ENCODE peak calls at places on chromosomes 4 and X, in nine cellular contexts. K, J, Y, L, A, H, D, N and B are unnamed samples.
A peak's percentile ranks its signal among the peaks of the same experiment; 100 is the strongest.

GRCh38 chrX:52979993-52980392 is 21.7 kb upstream of the FAM156A start:
- DNase-seq in N (no peak), J (no peak), L (no peak), D (no peak), H (no peak), Y (no peak), K (no peak), A (no peak), B (no peak)

GRCh38 chrX:130682990-130683389 is 220.0 kb downstream of the ENOX2 start:
- DNase-seq in D (no peak), Y (no peak), H (peak; percentile 59), N (no peak), L (no peak), K (no peak), A (no peak), J (no peak), B (no peak)

GRCh38 chrX:154402622-154403127 is 4.5 kb downstream of the RPL10 start:
- DNase-seq in H (no peak), Y (peak; percentile 5), J (no peak), L (no peak), K (no peak), A (no peak), D (no peak), N (no peak), B (no peak)

GRCh38 chr4:69818060-69818639 is 41.8 kb downstream of the SULT1E1 start:
- DNase-seq in J (no peak), N (no peak), A (no peak), H (no peak), Y (no peak), K (no peak), D (no peak), L (no peak), B (no peak)

GRCh38 chr4:15182600-15183222 is 180.4 kb downstream of the CPEB2 start:
- DNase-seq in Y (no peak), N (peak; percentile 21), A (no peak), K (peak; percentile 52), J (no peak), H (no peak), D (no peak), L (no peak), B (no peak)

GRCh38 chr4:2306773-2307410 is 45.0 kb upstream of the MXD4 start:
- DNase-seq in L (no peak), D (no peak), H (no peak), A (no peak), J (no peak), K (no peak), Y (no peak), N (no peak), B (no peak)

GRCh38 chrX:154607370-154607769 is 11.7 kb downstream of the CTAG1B start:
- DNase-seq in K (no peak), J (no peak), H (no peak), N (no peak), A (no peak), L (no peak), D (no peak), Y (no peak), B (no peak)

GRCh38 chrX:44282753-44283152 is 60.7 kb downstream of the EFHC2 start:
- DNase-seq in K (no peak), Y (no peak), L (no peak), J (no peak), N (no peak), H (no peak), A (no peak), D (no peak), B (no peak)

GRCh38 chr4:145812902-145813301 is 125.7 kb downstream of the ZNF827 start:
- DNase-seq in L (no peak), A (no peak), K (no peak), J (no peak), D (no peak), H (no peak), N (no peak), Y (no peak), B (peak; percentile 2)

GRCh38 chr4:106687026-106687425 is 318.4 kb upstream of the GIMD1 start:
- DNase-seq in K (peak; percentile 29), Y (no peak), L (no peak), H (no peak), J (no peak), N (no peak), A (no peak), D (no peak), B (no peak)

GRCh38 chrX:50448565-50448964 is 22.1 kb downstream of the DGKK start:
- DNase-seq in J (no peak), N (no peak), Y (peak; percentile 30), A (no peak), H (peak; percentile 1), D (no peak), K (no peak), L (no peak), B (peak; percentile 1)

GRCh38 chrX:137563681-137564651 is 2.0 kb upstream of the ZIC3 start:
- DNase-seq in A (no peak), H (no peak), L (no peak), K (no peak), D (no peak), Y (no peak), N (no peak), J (no peak), B (no peak)

GRCh38 chr4:110049951-110050925 is 137.6 kb downstream of the EGF start:
- DNase-seq in N (peak; percentile 42), A (peak; percentile 25), K (peak; percentile 61), H (peak; percentile 52), L (peak; percentile 12), J (peak; percentile 19), D (peak; percentile 63), Y (peak; percentile 57), B (peak; percentile 43)

GRCh38 chr4:185709802-185710486 is 102.0 kb downstream of the SORBS2 start:
- DNase-seq in A (no peak), Y (no peak), K (no peak), D (peak; percentile 35), H (no peak), L (no peak), J (no peak), N (no peak), B (no peak)

GRCh38 chrX:10496345-10496965 is 123.9 kb downstream of the MID1 start:
- DNase-seq in L (no peak), D (peak; percentile 52), N (no peak), K (peak; percentile 63), J (no peak), H (peak; percentile 91), A (no peak), Y (no peak), B (no peak)

GRCh38 chr4:8412288-8412687 is 28.2 kb downstream of the ACOX3 start:
- DNase-seq in L (no peak), Y (no peak), J (no peak), H (no peak), N (no peak), A (no peak), K (no peak), D (no peak), B (no peak)

GRCh38 chr4:123468479-123469031 is 72.0 kb downstream of the SPRY1 start:
- DNase-seq in A (no peak), Y (no peak), H (no peak), K (no peak), N (no peak), J (no peak), L (no peak), D (no peak), B (no peak)

GRCh38 chr4:100631281-100631968 is 113.6 kb upstream of the EMCN start:
- DNase-seq in D (no peak), Y (no peak), J (no peak), H (no peak), A (no peak), N (no peak), L (no peak), K (no peak), B (no peak)

GRCh38 chr4:2366252-2367192 is 51.9 kb downstream of the ZFYVE28 start:
- DNase-seq in K (no peak), N (no peak), Y (no peak), A (no peak), H (peak; percentile 10), D (no peak), L (no peak), J (no peak), B (no peak)

GRCh38 chr4:1511441-1512041 is 105.3 kb upstream of the NKX1-1 start:
- DNase-seq in N (peak; percentile 31), H (peak; percentile 36), L (peak; percentile 31), K (peak; percentile 22), D (no peak), Y (no peak), J (no peak), A (no peak), B (no peak)

GRCh38 chr4:81747242-81747930 is 275.7 kb upstream of the RASGEF1B start:
- DNase-seq in Y (no peak), A (no peak), H (no peak), D (no peak), L (no peak), J (no peak), K (no peak), N (no peak), B (no peak)

GRCh38 chrX:154371771-154372300 is 2.6 kb downstream of the FLNA start:
- DNase-seq in J (no peak), A (no peak), K (no peak), D (no peak), N (no peak), L (no peak), H (no peak), Y (no peak), B (no peak)

GRCh38 chr4:40038972-40039371 is 17.7 kb upstream of the N4BP2 start:
- DNase-seq in L (no peak), A (no peak), Y (no peak), J (no peak), D (peak; percentile 43), K (peak; percentile 7), H (peak; percentile 50), N (no peak), B (no peak)

GRCh38 chr4:112589207-112589606 is 47.5 kb downstream of the ZGRF1 start:
- DNase-seq in Y (no peak), N (no peak), J (no peak), H (peak; percentile 23), D (peak; percentile 20), A (no peak), L (no peak), K (peak; percentile 39), B (no peak)

GRCh38 chrX:147884958-147885357 is 26.8 kb upstream of the FMR1 start:
- DNase-seq in J (no peak), H (no peak), A (no peak), L (no peak), N (no peak), D (no peak), K (peak; percentile 10), Y (peak; percentile 52), B (no peak)

GRCh38 chr4:187393546-187394344 is 601.8 kb upstream of the ZFP42 start:
- DNase-seq in Y (no peak), N (no peak), H (peak; percentile 66), A (no peak), D (peak; percentile 29), L (no peak), J (no peak), K (peak; percentile 41), B (no peak)

GRCh38 chr4:184039963-184040383 is 134.9 kb downstream of the STOX2 start:
- DNase-seq in K (no peak), J (no peak), Y (no peak), D (no peak), A (no peak), H (no peak), N (peak; percentile 5), L (no peak), B (no peak)